ENCODE peak calls at places on chromosomes 4 and X, in ten cellular contexts. A, U, P, R, Z, D, S, Y, M and I are unnamed samples.

GRCh38 chr4:147933316-147933715 is 201.4 kb downstream of the ARHGAP10 start:
- DNase-seq in A (no peak), U (no peak), P (no peak), R (no peak), Z (no peak), D (peak), S (peak), Y (no peak), M (no peak), I (no peak)

GRCh38 chr4:56320293-56320692 is 67.0 kb downstream of the AASDH start:
- DNase-seq in A (no peak), U (no peak), P (no peak), R (no peak), Z (no peak), D (no peak), S (no peak), Y (no peak), M (no peak), I (no peak)

GRCh38 chrX:56232221-56233082 is at the start of gene KLF8:
- DNase-seq in A (no peak), U (peak), P (no peak), R (peak), Z (no peak), D (no peak), S (no peak), Y (peak), M (peak), I (peak)

GRCh38 chr4:156962551-156962974 is 9.0 kb downstream of the PDGFC start:
- DNase-seq in A (no peak), U (no peak), P (no peak), R (no peak), Z (peak), D (peak), S (no peak), Y (no peak), M (no peak), I (no peak)

GRCh38 chr4:154332681-154333421 is 158.7 kb downstream of the DCHS2 start:
- DNase-seq in A (peak), U (peak), P (peak), R (peak), Z (no peak), D (peak), S (no peak), Y (peak), M (peak), I (peak)

GRCh38 chrX:125205084-125205917 is 114.4 kb upstream of the TEX13C start:
- DNase-seq in A (no peak), U (peak), P (no peak), R (no peak), Z (no peak), D (peak), S (no peak), Y (peak), M (peak), I (peak)

GRCh38 chr4:24477919-24478318 is 106.4 kb downstream of the DHX15 start:
- DNase-seq in A (no peak), U (no peak), P (no peak), R (no peak), Z (no peak), D (peak), S (no peak), Y (no peak), M (peak), I (no peak)

GRCh38 chrX:70134116-70134477 is 850 bp downstream of the IGBP1 start:
- DNase-seq in A (no peak), U (no peak), P (peak), R (no peak), Z (no peak), D (no peak), S (no peak), Y (no peak), M (peak), I (no peak)

GRCh38 chr4:102447413-102447812 is 53.7 kb upstream of the NFKB1 start:
- DNase-seq in A (no peak), U (no peak), P (no peak), R (no peak), Z (no peak), D (no peak), S (no peak), Y (no peak), M (no peak), I (no peak)

GRCh38 chr4:94728056-94728766 is 29.5 kb upstream of the BMPR1B start:
- DNase-seq in A (no peak), U (no peak), P (no peak), R (no peak), Z (no peak), D (no peak), S (no peak), Y (no peak), M (no peak), I (no peak)

GRCh38 chr4:173821851-173822250 is 291.8 kb upstream of the HAND2 start:
- DNase-seq in A (no peak), U (no peak), P (no peak), R (no peak), Z (no peak), D (no peak), S (no peak), Y (no peak), M (no peak), I (no peak)

GRCh38 chr4:2141762-2142520 is 82.8 kb downstream of the NAT8L start:
- DNase-seq in A (no peak), U (no peak), P (no peak), R (no peak), Z (no peak), D (no peak), S (no peak), Y (no peak), M (no peak), I (no peak)

GRCh38 chrX:12065251-12065650 is 73.0 kb upstream of the FRMPD4 start:
- DNase-seq in A (no peak), U (peak), P (no peak), R (no peak), Z (peak), D (peak), S (no peak), Y (peak), M (no peak), I (peak)

GRCh38 chr4:123506311-123506685 is 109.7 kb downstream of the SPRY1 start:
- DNase-seq in A (no peak), U (no peak), P (no peak), R (no peak), Z (no peak), D (no peak), S (no peak), Y (peak), M (no peak), I (no peak)

GRCh38 chr4:77706717-77707116 is 101.1 kb downstream of the CXCL13 start:
- DNase-seq in A (no peak), U (no peak), P (no peak), R (no peak), Z (no peak), D (no peak), S (no peak), Y (no peak), M (no peak), I (no peak)

GRCh38 chr4:156673483-156673882 is 298.1 kb downstream of the PDGFC start:
- DNase-seq in A (no peak), U (no peak), P (no peak), R (no peak), Z (no peak), D (peak), S (no peak), Y (no peak), M (no peak), I (no peak)

GRCh38 chr4:2786152-2786671 is 6.7 kb upstream of the SH3BP2 start:
- DNase-seq in A (peak), U (no peak), P (peak), R (no peak), Z (no peak), D (no peak), S (no peak), Y (no peak), M (no peak), I (no peak)

GRCh38 chr4:66852843-66853242 is 692.5 kb downstream of the CENPC start:
- DNase-seq in A (no peak), U (no peak), P (no peak), R (no peak), Z (no peak), D (no peak), S (no peak), Y (no peak), M (no peak), I (peak)

GRCh38 chr4:159060161-159060560 is 42.7 kb upstream of the RAPGEF2 start:
- DNase-seq in A (no peak), U (no peak), P (no peak), R (no peak), Z (no peak), D (peak), S (no peak), Y (no peak), M (no peak), I (no peak)

GRCh38 chrX:71492086-71493065 is 40.5 kb upstream of the OGT start:
- DNase-seq in A (peak), U (peak), P (peak), R (peak), Z (no peak), D (peak), S (no peak), Y (no peak), M (peak), I (peak)

GRCh38 chr4:144674711-144675110 is 28.8 kb downstream of the HHIP start:
- DNase-seq in A (no peak), U (no peak), P (no peak), R (no peak), Z (no peak), D (no peak), S (no peak), Y (no peak), M (no peak), I (no peak)

GRCh38 chr4:55002431-55002830 is 123.0 kb downstream of the KDR start:
- DNase-seq in A (no peak), U (no peak), P (no peak), R (no peak), Z (no peak), D (no peak), S (no peak), Y (no peak), M (no peak), I (no peak)

GRCh38 chr4:3823496-3824341 is 57.5 kb downstream of the ADRA2C start:
- DNase-seq in A (no peak), U (no peak), P (no peak), R (no peak), Z (no peak), D (no peak), S (no peak), Y (no peak), M (no peak), I (no peak)